ENCODE peak calls at places on chromosomes 13 and 19, in five cellular contexts. H, Z, N, T and Q are unnamed samples.

GRCh38 chr13:31012285-31013024 is 80.0 kb downstream of the TEX26 start:
- DNase-seq in T (peak; percentile 46), H (peak; percentile 2), N (no peak), Z (peak; percentile 46), Q (no peak)

GRCh38 chr19:50416034-50416814 is 2.5 kb upstream of the SPIB start:
- DNase-seq in N (no peak), Z (no peak), T (no peak), H (no peak), Q (no peak)

GRCh38 chr13:36543671-36544070 is 111.4 kb downstream of the CCNA1 start:
- DNase-seq in Z (no peak), H (no peak), T (no peak), N (no peak), Q (no peak)

GRCh38 chr13:110316196-110316595 is 9.1 kb downstream of the COL4A2 start:
- DNase-seq in N (no peak), Z (no peak), T (no peak), H (no peak), Q (no peak)

GRCh38 chr19:30338878-30339623 is 33.1 kb upstream of the ZNF536 start:
- DNase-seq in Z (no peak), H (no peak), N (no peak), T (no peak), Q (no peak)

GRCh38 chr19:12665646-12666304 is 767 bp downstream of the MAN2B1 start:
- DNase-seq in N (no peak), T (no peak), H (peak; percentile 1), Z (peak; percentile 10), Q (no peak)

GRCh38 chr13:109141716-109142115 is 512.3 kb downstream of the MYO16 start:
- DNase-seq in T (no peak), H (no peak), Z (no peak), N (no peak), Q (no peak)

GRCh38 chr19:42528354-42529247 is at the start of gene CEACAM1:
- DNase-seq in Z (no peak), H (peak; percentile 68), T (no peak), N (no peak), Q (no peak)

GRCh38 chr19:49997709-49998108 is 27.5 kb downstream of the VRK3 start:
- DNase-seq in N (no peak), Z (peak; percentile 13), T (peak; percentile 29), H (peak; percentile 60), Q (no peak)

GRCh38 chr13:32261567-32261966 is 53.6 kb downstream of the ZAR1L start:
- DNase-seq in N (no peak), H (peak; percentile 49), Z (peak; percentile 92), T (peak; percentile 93), Q (no peak)

GRCh38 chr19:548841-549830 is 5.3 kb downstream of the GZMM start:
- DNase-seq in N (no peak), T (no peak), Z (no peak), H (peak; percentile 65), Q (no peak)

GRCh38 chr19:33823341-33823740 is 26.7 kb downstream of the KCTD15 start:
- DNase-seq in T (no peak), H (no peak), N (no peak), Z (no peak), Q (no peak)

GRCh38 chr19:15107056-15108010 is at the start of gene SYDE1:
- DNase-seq in T (peak; percentile 53), H (peak; percentile 98), Z (peak; percentile 55), N (no peak), Q (peak; percentile 71)

DNA sequence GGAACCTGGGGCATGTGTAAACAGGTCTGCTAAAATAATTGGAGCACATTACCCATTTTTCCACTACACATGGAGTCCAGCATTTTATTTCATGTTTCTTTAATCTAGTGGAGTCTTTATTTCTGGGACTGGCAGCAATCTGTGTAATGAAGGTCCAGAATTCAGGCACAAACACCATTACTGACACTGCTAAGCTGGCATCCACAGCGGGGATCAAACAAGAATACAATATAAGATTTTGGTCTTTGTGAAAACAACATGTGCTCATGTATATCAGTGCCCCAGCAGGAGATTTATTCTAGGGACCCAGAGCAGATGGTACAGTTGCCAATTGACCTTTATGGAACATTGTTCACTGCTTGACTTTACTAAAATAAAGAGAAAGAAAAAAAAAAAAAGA is 1587.0 kb upstream of the PRR20A start:
- DNase-seq in N (no peak), H (no peak), Z (no peak), T (no peak), Q (no peak)
- H2AFZ ChIP-seq in N (no peak overlapping the region), H (no peak overlapping the region), Z (no peak overlapping the region), T (no peak overlapping the region), Q (peak overlapping the region; percentile 4)

GRCh38 chr19:4932711-4933110 is 23.4 kb downstream of the UHRF1 start:
- DNase-seq in T (no peak), H (no peak), N (no peak), Z (no peak), Q (no peak)
- H3K36me3 ChIP-seq in T (peaks cover 35% of the 10 kb centered on the region), H (peaks cover 47% of the 10 kb centered on the region), N (peaks cover 36% of the 10 kb centered on the region), Z (peaks cover 31% of the 10 kb centered on the region), Q (peaks cover 50% of the 10 kb centered on the region)

GRCh38 chr19:38265213-38265861 is 964 bp downstream of the SPINT2 start:
- DNase-seq in T (no peak), H (peak; percentile 42), Z (no peak), N (no peak), Q (no peak)

GRCh38 chr19:38264486-38265212 is at the start of gene SPINT2:
- DNase-seq in T (no peak), H (peak; percentile 68), N (peak; percentile 60), Z (no peak), Q (peak; percentile 65)

GRCh38 chr19:38267780-38268430 is 3.5 kb downstream of the SPINT2 start:
- DNase-seq in N (no peak), Z (no peak), T (no peak), H (peak; percentile 17), Q (no peak)

GRCh38 chr19:38266981-38267597 is 2.7 kb downstream of the SPINT2 start:
- DNase-seq in N (no peak), T (peak; percentile 58), Z (peak; percentile 78), H (no peak), Q (no peak)

GRCh38 chr19:38266070-38266469 is 1.7 kb downstream of the SPINT2 start:
- DNase-seq in H (peak; percentile 44), N (no peak), Z (no peak), T (no peak), Q (no peak)
- H2AK5ac ChIP-seq in H (no peak overlapping the region), N (no peak overlapping the region), Z (peak overlapping the region; percentile 8), T (peak overlapping the region; percentile 94), Q (no peak overlapping the region)

GRCh38 chr19:5336195-5336965 is 4.2 kb downstream of the PTPRS start:
- DNase-seq in T (no peak), N (no peak), Z (no peak), H (no peak), Q (no peak)
- H2AFZ ChIP-seq in T (no peak overlapping the region), N (no peak overlapping the region), Z (no peak overlapping the region), H (no peak overlapping the region), Q (no peak overlapping the region)

GRCh38 chr13:47983070-47983469 is 18.0 kb downstream of the SUCLA2 start:
- DNase-seq in T (no peak), N (no peak), H (no peak), Z (no peak), Q (no peak)
- H3K36me3 ChIP-seq in T (peaks cover 44% of the 10 kb centered on the region), N (peaks cover 15% of the 10 kb centered on the region), H (peaks cover 5% of the 10 kb centered on the region), Z (no peaks in the 10 kb centered on the region), Q (no peaks in the 10 kb centered on the region)

GRCh38 chr13:97567510-97568243 is 133.7 kb downstream of the RAP2A start:
- DNase-seq in T (peak; percentile 58), H (peak; percentile 93), Z (peak; percentile 50), N (no peak), Q (no peak)
- H2AK5ac ChIP-seq in T (no peak overlapping the region), H (no peak overlapping the region), Z (no peak overlapping the region), N (no peak overlapping the region), Q (no peak overlapping the region)

DNA sequence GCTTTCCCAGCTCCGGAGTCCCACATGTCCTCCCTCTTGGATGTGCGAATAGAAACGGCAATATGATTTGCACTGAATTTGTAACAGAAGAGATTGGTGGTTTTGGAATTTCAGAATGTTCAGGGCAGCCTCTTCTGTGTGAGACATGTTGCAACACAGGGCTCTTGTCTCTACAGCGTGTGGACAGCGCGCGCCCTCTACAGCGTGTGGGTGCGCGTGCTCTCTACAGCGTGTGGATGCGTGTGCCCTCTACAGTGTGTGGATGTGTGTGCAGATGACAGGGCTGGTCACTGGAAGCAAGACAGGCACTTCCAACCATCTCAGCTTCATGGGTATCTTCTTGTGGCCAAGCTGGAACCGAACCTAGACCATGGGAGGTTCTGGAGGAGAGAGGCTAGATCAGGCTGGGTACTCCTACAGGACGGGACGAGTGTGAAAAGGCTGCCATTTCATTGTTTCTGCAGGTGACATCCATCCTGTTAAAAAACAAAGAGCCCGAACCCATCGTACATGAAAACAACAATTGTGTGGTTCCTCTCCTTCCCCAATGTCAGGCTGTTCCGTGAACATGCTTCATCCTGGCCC is 78.4 kb downstream of the TEX29 start:
- DNase-seq in Z (no peak), N (no peak), T (no peak), H (no peak), Q (no peak)
- H2AFZ ChIP-seq in Z (no peak overlapping the region), N (no peak overlapping the region), T (no peak overlapping the region), H (no peak overlapping the region), Q (no peak overlapping the region)